ENCODE peak calls at places on chromosomes 7 and 10, in nine cellular contexts. Y, G, Z, H, E, B, I, P and O are unnamed samples.

GRCh38 chr10:128943111-128943510 is 523.9 kb upstream of the MGMT start:
- DNase-seq in E (no peak), Z (no peak), B (no peak), P (no peak), Y (no peak), G (no peak), I (no peak), H (no peak), O (no peak)

GRCh38 chr7:4361774-4362173 is 320.3 kb upstream of the FOXK1 start:
- DNase-seq in H (no peak), G (no peak), Z (no peak), E (no peak), Y (no peak), B (no peak), P (no peak), I (no peak), O (no peak)

GRCh38 chr10:36336315-36336714 is 694.2 kb upstream of the FZD8 start:
- DNase-seq in G (no peak), I (no peak), Y (no peak), B (no peak), H (no peak), E (no peak), P (no peak), Z (no peak), O (no peak)

GRCh38 chr7:129845972-129846327 is 106.8 kb downstream of the UBE2H start:
- DNase-seq in G (no peak), B (no peak), Z (peak; percentile 79), E (no peak), H (no peak), I (no peak), Y (peak; percentile 75), P (no peak), O (no peak)

GRCh38 chr7:131835141-131835540 is 278.7 kb upstream of the PODXL start:
- DNase-seq in G (peak; percentile 28), Z (no peak), H (no peak), I (no peak), Y (no peak), B (no peak), E (no peak), P (no peak), O (no peak)

GRCh38 chr10:102710604-102711003 is 3.6 kb downstream of the ARL3 start:
- DNase-seq in B (no peak), I (no peak), G (no peak), P (no peak), H (no peak), Z (no peak), Y (peak; percentile 48), E (peak; percentile 17), O (no peak)

GRCh38 chr7:116591202-116592040 is 66.6 kb downstream of the CAV1 start:
- DNase-seq in H (no peak), G (no peak), I (no peak), Y (peak; percentile 74), B (peak; percentile 30), E (no peak), Z (no peak), P (no peak), O (no peak)

GRCh38 chr10:78991187-78991586 is 77.6 kb upstream of the ZMIZ1 start:
- DNase-seq in I (no peak), Y (peak; percentile 100), E (no peak), Z (peak; percentile 84), G (no peak), H (no peak), B (no peak), P (no peak), O (no peak)

GRCh38 chr10:46019541-46020343 is 10.7 kb downstream of the NCOA4 start:
- DNase-seq in I (peak; percentile 59), H (no peak), P (no peak), Y (no peak), B (peak; percentile 36), E (no peak), Z (no peak), G (peak; percentile 16), O (no peak)

GRCh38 chr10:29908977-29909376 is 150.4 kb downstream of the JCAD start:
- DNase-seq in G (no peak), P (no peak), Z (no peak), B (no peak), I (no peak), H (no peak), Y (no peak), E (no peak), O (no peak)

GRCh38 chr10:125375210-125375609 is 214.8 kb upstream of the CTBP2 start:
- DNase-seq in I (no peak), B (no peak), H (no peak), Z (peak; percentile 43), P (no peak), Y (peak; percentile 22), E (no peak), G (no peak), O (no peak)

GRCh38 chr7:29480456-29480855 is 83.2 kb upstream of the PRR15 start:
- DNase-seq in B (no peak), P (no peak), E (no peak), I (no peak), Y (no peak), H (peak; percentile 43), G (no peak), Z (no peak), O (no peak)

GRCh38 chr7:106775552-106775936 is 89.5 kb upstream of the PIK3CG start:
- DNase-seq in E (no peak), Y (peak; percentile 80), H (no peak), Z (peak; percentile 75), G (no peak), B (no peak), I (no peak), P (no peak), O (no peak)

GRCh38 chr10:46240684-46241565 is 45.9 kb upstream of the ANTXRL start:
- DNase-seq in P (no peak), H (no peak), I (peak; percentile 27), G (no peak), Z (no peak), E (peak; percentile 68), Y (no peak), B (no peak), O (no peak)

DNA sequence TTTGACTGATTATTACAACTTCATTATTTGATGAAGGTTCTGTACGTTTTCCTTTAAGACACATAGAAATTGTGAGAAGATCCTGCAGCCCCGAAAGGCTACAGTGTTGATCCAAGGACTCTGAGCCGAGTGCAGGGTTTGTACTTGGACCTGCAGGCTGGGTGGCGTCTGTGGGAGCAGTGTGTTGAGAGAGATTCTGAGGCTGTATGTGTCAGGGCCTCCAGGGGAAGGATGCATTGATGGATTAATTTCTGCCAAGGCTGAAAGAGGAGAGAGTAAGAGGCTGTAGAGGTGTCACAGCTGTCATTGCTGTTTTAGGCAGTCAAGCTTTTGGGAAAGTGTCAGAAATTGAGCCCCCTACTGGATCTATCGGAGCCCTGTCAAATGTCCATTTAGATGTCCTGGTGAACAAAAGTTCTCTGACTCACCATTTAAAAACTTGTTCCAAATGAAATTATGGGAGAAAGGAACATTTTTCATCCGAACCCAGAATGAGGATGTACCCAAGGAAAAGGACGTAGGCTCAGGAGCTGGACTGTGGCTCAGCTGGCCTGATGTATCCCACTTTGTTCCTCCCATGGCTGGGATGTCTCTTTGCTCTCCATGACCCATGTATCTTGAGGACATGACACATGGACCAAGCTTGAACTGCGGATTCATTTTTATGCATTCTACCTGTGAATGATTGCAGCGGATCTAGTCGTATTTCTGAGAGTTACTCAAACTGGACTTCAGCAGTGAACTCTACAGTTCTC is 102.2 kb downstream of the TCF7L2 start:
- DNase-seq in G (no peak), E (no peak), P (no peak), Z (no peak), I (no peak), H (no peak), B (no peak), Y (peak; percentile 14), O (no peak)
- TF ChIP-seq CTCF in G (peak; percentile 46), E (peak; percentile 50), P (peak; percentile 50), Z (peak; percentile 17), I (no peak), H (no peak), B (peak; percentile 29), Y (peak; percentile 44), O (no peak)

GRCh38 chr10:89793649-89794254 is 92.4 kb downstream of the KIF20B start:
- DNase-seq in E (no peak), I (peak; percentile 58), Z (peak; percentile 49), H (no peak), Y (peak; percentile 79), G (peak; percentile 82), B (peak; percentile 85), P (no peak), O (peak; percentile 54)
- TF ChIP-seq CTCF in E (peak; percentile 86), I (peak; percentile 76), Z (peak; percentile 86), H (peak; percentile 65), Y (peak; percentile 84), G (peak; percentile 92), B (peak; percentile 75), P (peak; percentile 81), O (peak; percentile 82)

GRCh38 chr7:142300689-142301088 is 42.8 kb upstream of the PRSS58 start:
- DNase-seq in E (no peak), H (no peak), P (no peak), B (no peak), G (peak; percentile 45), I (no peak), Y (peak; percentile 17), Z (no peak), O (peak; percentile 28)
- TF ChIP-seq CTCF in E (peak; percentile 10), H (no peak), P (no peak), B (peak; percentile 5), G (peak; percentile 59), I (no peak), Y (peak; percentile 58), Z (peak; percentile 59), O (peak; percentile 50)

GRCh38 chr7:87735360-87735759 is 107.2 kb downstream of the RUNDC3B start:
- DNase-seq in Z (no peak), B (no peak), P (no peak), E (no peak), H (no peak), I (no peak), Y (no peak), G (no peak), O (no peak)
- TF ChIP-seq CTCF in Z (no peak), B (no peak), P (no peak), E (no peak), H (no peak), I (no peak), Y (no peak), G (no peak), O (no peak)

DNA sequence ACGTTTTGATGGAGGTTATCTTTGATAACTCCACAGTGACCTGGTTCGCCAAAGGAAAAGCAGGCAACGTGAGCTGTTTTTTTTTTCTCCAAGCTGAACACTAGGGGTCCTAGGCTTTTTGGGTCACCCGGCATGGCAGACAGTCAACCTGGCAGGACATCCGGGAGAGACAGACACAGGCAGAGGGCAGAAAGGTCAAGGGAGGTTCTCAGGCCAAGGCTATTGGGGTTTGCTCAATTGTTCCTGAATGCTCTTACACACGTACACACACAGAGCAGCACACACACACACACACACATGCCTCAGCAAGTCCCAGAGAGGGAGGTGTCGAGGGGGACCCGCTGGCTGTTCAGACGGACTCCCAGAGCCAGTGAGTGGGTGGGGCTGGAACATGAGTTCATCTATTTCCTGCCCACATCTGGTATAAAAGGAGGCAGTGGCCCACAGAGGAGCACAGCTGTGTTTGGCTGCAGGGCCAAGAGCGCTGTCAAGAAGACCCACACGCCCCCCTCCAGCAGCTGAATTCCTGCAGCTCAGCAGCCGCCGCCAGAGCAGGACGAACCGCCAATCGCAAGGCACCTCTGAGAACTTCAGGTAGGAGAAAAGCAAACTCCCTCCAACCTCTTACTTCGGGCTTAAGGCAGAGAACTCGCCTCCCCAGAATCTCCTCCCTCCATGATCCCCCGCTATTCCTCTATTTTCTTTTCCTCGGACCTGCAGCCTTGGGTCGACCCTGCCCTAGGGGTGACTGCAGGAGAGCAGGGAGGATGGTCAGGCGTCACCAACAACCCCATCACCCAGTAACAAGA is at the start of gene SERPINE1:
- DNase-seq in Y (peak; percentile 62), G (peak; percentile 75), E (peak; percentile 97), I (peak; percentile 86), P (peak; percentile 87), H (peak; percentile 33), B (peak; percentile 69), Z (peak; percentile 51), O (peak; percentile 41)
- TF ChIP-seq CTCF in Y (peak; percentile 20), G (peak; percentile 29), E (peak; percentile 37), I (no peak), P (peak; percentile 37), H (no peak), B (peak; percentile 30), Z (peak; percentile 15), O (no peak)